ENCODE peak calls at places on chromosomes 3 and 15, in seven cellular contexts. L is foreskin fibroblast, R is fibroblast of lung, M is AG09309, B is MM.1S, F is tibial nerve, G is neural progenitor cell. U is an unnamed sample.

GRCh38 chr15:92654662-92655061 is 913 bp downstream of the FAM174B start:
- DNase-seq in M (no peak), L (no peak), B (no peak), G (no peak), F (no peak), R (no peak), U (no peak)

GRCh38 chr15:78149805-78150751 is 916 bp downstream of the IDH3A start:
- DNase-seq in G (peak; percentile 54), R (no peak), L (no peak), B (peak; percentile 24), F (no peak), M (no peak), U (no peak)

GRCh38 chr3:50623840-50624474 is 7.0 kb downstream of the MAPKAPK3 start:
- DNase-seq in G (no peak), F (no peak), L (no peak), M (no peak), R (peak; percentile 28), B (peak; percentile 7), U (no peak)

GRCh38 chr3:129087138-129087702 is 26.6 kb downstream of the GP9 start:
- DNase-seq in F (peak; percentile 18), B (no peak), M (no peak), G (no peak), L (peak; percentile 7), R (peak; percentile 48), U (no peak)

GRCh38 chr3:52798978-52799476 is 4.4 kb downstream of the ITIH3 start:
- DNase-seq in F (no peak), G (peak; percentile 49), M (no peak), R (no peak), L (no peak), B (no peak), U (no peak)

GRCh38 chr3:53773586-53774368 is 72.4 kb downstream of the CHDH start:
- DNase-seq in F (peak; percentile 53), B (no peak), M (peak; percentile 86), L (peak; percentile 80), G (no peak), R (peak; percentile 76), U (peak; percentile 61)

GRCh38 chr3:173004681-173005080 is 136.4 kb downstream of the SPATA16 start:
- DNase-seq in F (no peak), R (no peak), B (no peak), M (no peak), G (no peak), L (no peak), U (no peak)

GRCh38 chr3:84601303-84601702 is 357.5 kb upstream of the CADM2 start:
- DNase-seq in L (no peak), B (peak; percentile 29), F (no peak), R (no peak), M (no peak), G (peak; percentile 75), U (no peak)

GRCh38 chr15:31326729-31327673 is at the start of gene KLF13:
- DNase-seq in R (peak; percentile 61), L (peak; percentile 63), M (no peak), G (peak; percentile 61), F (no peak), B (no peak), U (no peak)

GRCh38 chr3:44511238-44511567 is 33.7 kb upstream of the ZNF445 start:
- DNase-seq in G (peak; percentile 19), L (no peak), B (no peak), R (peak; percentile 2), M (no peak), F (no peak), U (no peak)

GRCh38 chr3:131277836-131278497 is 103.6 kb upstream of the NUDT16 start:
- DNase-seq in L (peak; percentile 14), G (no peak), F (no peak), B (no peak), M (no peak), R (peak; percentile 29), U (no peak)

GRCh38 chr15:89500397-89501270 is 4.3 kb upstream of the RHCG start:
- DNase-seq in L (no peak), G (no peak), R (no peak), B (no peak), F (no peak), M (no peak), U (no peak)

GRCh38 chr3:107441617-107442016 is 64.4 kb downstream of the CCDC54 start:
- DNase-seq in R (peak; percentile 63), M (no peak), F (no peak), G (no peak), L (no peak), B (no peak), U (no peak)

GRCh38 chr3:47376393-47376792 is 4.4 kb upstream of the PTPN23 start:
- DNase-seq in R (no peak), F (no peak), L (no peak), M (no peak), G (no peak), B (no peak), U (no peak)

GRCh38 chr3:57659004-57659672 is 33.7 kb downstream of the DENND6A start:
- DNase-seq in L (no peak), M (no peak), R (no peak), F (no peak), G (no peak), B (no peak), U (no peak)

DNA sequence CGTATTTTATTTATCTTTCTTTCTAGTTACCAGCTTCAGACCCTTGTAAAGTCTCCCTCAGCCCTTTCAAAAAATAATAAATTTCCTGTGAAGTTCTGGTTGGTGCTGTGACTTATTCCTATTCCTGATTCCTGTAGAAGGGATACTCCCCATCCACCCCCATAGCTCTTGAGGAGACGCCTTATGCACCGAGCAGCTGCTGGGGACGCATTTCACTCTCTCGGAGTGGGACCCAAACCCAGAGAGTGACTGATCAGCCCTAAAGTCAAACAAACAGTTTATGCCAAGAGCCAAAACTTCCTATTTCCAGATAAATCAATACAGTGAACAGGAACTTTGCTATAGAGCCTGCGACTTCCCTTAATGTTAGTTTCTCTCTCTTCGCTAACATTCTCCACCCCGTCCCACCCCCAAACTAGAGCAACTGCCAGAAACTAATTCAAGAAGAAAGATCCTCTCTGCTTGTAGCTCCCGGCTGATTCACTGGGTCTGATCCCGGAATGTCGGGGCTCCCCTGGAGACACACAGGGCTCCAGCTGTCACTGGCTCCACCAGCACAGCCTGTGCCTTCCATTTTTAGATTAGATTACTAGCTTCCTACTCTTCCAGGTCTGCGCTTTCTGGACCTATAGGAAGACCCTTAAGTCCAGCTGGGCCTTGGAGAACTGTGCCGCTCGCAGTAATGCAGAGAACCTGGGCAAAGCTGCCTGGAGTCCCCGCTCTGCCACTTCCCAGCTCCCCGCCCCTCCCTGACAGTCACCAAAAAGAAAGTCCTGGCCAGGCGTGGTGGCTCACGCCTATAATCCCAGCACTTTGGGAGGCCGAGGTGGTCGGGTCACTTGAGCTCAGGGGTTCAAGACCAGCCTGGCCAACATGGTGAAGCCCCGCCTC is 45.2 kb downstream of the KLHL25 start:
- DNase-seq in B (no peak), L (no peak), F (no peak), M (no peak), G (no peak), R (peak; percentile 27), U (no peak)
- H3K4me3 ChIP-seq in B (no peak overlapping the region), L (no peak overlapping the region), F (no peak overlapping the region), M (no peak overlapping the region), G (no peak overlapping the region), R (no peak overlapping the region), U (no peak overlapping the region)

GRCh38 chr3:135739755-135740154 is 225.8 kb upstream of the PPP2R3A start:
- DNase-seq in L (no peak), B (no peak), F (no peak), M (no peak), G (peak; percentile 71), R (no peak), U (no peak)

GRCh38 chr3:135736740-135737139 is 228.8 kb upstream of the PPP2R3A start:
- DNase-seq in B (peak; percentile 71), F (no peak), M (no peak), R (peak; percentile 8), L (no peak), G (peak; percentile 76), U (no peak)
- TF ChIP-seq CTCF in B (peak; percentile 77), F (no peak), M (peak; percentile 49), R (peak; percentile 20), L (peak; percentile 26), G (peak; percentile 63), U (peak; percentile 44)

GRCh38 chr3:39809995-39810595 is 686 bp downstream of the MYRIP start:
- DNase-seq in M (no peak), L (no peak), R (no peak), F (no peak), B (peak; percentile 12), G (peak; percentile 37), U (no peak)

GRCh38 chr3:39809181-39809994 is at the start of gene MYRIP:
- DNase-seq in B (peak; percentile 87), F (no peak), G (peak; percentile 93), L (no peak), R (peak; percentile 7), M (no peak), U (no peak)

GRCh38 chr3:39812537-39812936 is 3.1 kb downstream of the MYRIP start:
- DNase-seq in L (no peak), R (no peak), F (no peak), G (peak; percentile 43), M (no peak), B (peak; percentile 13), U (no peak)

GRCh38 chr3:39811561-39811960 is 2.2 kb downstream of the MYRIP start:
- DNase-seq in G (no peak), F (no peak), M (no peak), B (no peak), R (no peak), L (no peak), U (no peak)

DNA sequence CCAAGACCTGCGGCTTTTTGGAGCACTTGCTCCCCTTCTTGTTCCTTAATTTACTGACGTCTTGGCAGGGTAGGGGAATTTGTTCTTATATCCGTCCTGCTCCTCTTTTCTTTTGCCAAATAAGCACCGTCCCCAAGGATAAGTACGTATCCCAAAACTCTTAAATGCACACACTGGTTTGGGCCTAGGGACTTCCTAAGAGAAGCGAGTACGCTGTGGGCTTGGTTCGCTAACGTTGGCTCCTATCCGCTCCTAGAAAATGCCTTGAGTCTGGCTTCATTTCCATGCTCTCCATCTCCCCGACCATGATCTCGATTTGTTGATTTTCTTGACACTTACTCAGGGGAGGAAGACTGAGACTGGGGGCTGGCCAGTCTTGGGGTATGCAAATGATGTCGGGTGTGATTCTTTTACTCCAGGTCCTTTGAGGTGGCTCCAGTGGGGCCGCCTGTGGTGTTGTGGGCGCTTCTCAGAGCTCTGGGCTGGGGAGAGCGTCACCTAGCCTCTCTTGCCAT is 1.3 kb downstream of the MYRIP start:
- DNase-seq in F (no peak), M (no peak), R (no peak), L (no peak), G (peak; percentile 15), B (no peak), U (no peak)
- H3K4me3 ChIP-seq in F (peak overlapping the region; percentile 34), M (no peak overlapping the region), R (no peak overlapping the region), L (no peak overlapping the region), G (peak overlapping the region; percentile 64), B (peak overlapping the region; percentile 88), U (no peak overlapping the region)

GRCh38 chr15:79208179-79208578 is 74.3 kb upstream of the ANKRD34C start:
- DNase-seq in G (no peak), M (no peak), L (no peak), F (no peak), B (no peak), R (no peak), U (no peak)
- TF ChIP-seq CTCF in G (no peak), M (no peak), L (no peak), F (no peak), B (peak; percentile 43), R (no peak), U (peak; percentile 16)

DNA sequence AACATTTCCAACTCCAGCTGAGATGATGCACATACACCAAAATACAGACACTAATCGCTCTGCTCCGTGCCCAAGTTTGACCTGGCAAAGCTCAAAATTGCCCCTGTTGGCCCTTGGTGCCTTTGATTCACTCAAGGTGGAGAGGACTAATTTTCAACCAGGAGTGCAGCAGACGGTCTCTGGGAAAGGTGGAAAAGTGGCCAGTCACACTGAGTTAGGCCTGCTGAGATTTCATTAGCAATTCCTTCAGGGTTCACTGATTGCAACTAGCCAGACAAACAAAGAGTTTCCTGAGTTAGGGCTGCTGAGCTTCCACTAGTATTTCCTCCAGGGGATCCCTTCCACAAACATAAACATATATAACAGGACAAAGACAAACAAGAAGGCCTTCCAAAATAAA is 28.7 kb upstream of the LHFPL4 start:
- DNase-seq in F (no peak), G (no peak), R (no peak), M (no peak), B (no peak), L (no peak), U (no peak)
- H3K4me3 ChIP-seq in F (no peak overlapping the region), G (no peak overlapping the region), R (no peak overlapping the region), M (no peak overlapping the region), B (no peak overlapping the region), L (no peak overlapping the region), U (no peak overlapping the region)

U was measured in GM12864.